ENCODE peak calls at places on chromosomes 16 and 17, in four cellular contexts. S, V, O and Z are unnamed samples.

GRCh38 chr17:1714488-1714979 is 4.4 kb upstream of the TLCD2 start:
- DNase-seq in S (peak; percentile 98), V (peak; percentile 97), O (peak; percentile 97), Z (peak; percentile 99)

GRCh38 chr17:11296994-11297393 is 56.0 kb downstream of the SHISA6 start:
- DNase-seq in S (no peak), V (no peak), O (no peak), Z (no peak)

GRCh38 chr17:41308251-41308917 is 725 bp downstream of the KRTAP16-1 start:
- DNase-seq in S (no peak), V (no peak), O (peak; percentile 70), Z (no peak)

GRCh38 chr16:11795887-11796226 is 1.2 kb downstream of the ZC3H7A start:
- DNase-seq in S (no peak), V (no peak), O (no peak), Z (no peak)

GRCh38 chr17:78873519-78874340 is 29.3 kb downstream of the CEP295NL start:
- DNase-seq in S (no peak), V (no peak), O (no peak), Z (peak; percentile 47)

GRCh38 chr16:64864232-64864803 is 257.5 kb downstream of the CDH11 start:
- DNase-seq in S (no peak), V (peak; percentile 23), O (no peak), Z (no peak)

GRCh38 chr17:39099686-39100293 is 51.6 kb downstream of the PLXDC1 start:
- DNase-seq in S (peak; percentile 80), V (no peak), O (peak; percentile 37), Z (peak; percentile 41)

GRCh38 chr17:73969956-73970355 is 233.5 kb upstream of the RPL38 start:
- DNase-seq in S (no peak), V (no peak), O (no peak), Z (peak; percentile 48)

GRCh38 chr16:7946142-7946541 is 613.5 kb downstream of the RBFOX1 start:
- DNase-seq in S (no peak), V (no peak), O (no peak), Z (no peak)

GRCh38 chr16:4937782-4938682 is 1.1 kb upstream of the PPL start:
- DNase-seq in S (no peak), V (no peak), O (no peak), Z (no peak)

GRCh38 chr16:66167564-66168291 is 198.8 kb upstream of the CDH5 start:
- DNase-seq in S (no peak), V (no peak), O (no peak), Z (no peak)

GRCh38 chr17:83109386-83109785 is 30.0 kb downstream of the METRNL start:
- DNase-seq in S (no peak), V (no peak), O (no peak), Z (no peak)
- TF ChIP-seq CTCF in S (no peak), V (no peak), O (no peak), Z (no peak)

DNA sequence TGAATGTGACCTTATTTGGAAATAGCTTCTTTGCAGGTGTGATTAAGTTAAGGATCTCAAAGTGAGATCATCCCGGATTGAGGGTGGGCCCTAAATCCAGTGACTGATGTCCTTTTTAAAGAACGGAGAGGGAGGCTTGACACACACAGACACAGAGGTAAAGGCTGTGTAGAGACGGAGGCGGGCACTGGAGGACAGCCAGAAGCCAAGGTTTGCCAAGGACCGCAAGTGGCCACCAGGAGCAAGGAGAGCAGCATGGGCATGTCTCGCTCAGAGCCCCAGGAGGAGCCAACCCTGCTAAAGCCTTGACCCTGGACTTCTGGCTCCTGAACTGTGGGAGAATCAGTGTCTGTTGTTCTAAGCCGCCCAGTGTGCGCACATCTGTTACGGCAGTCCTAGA is 15.4 kb downstream of the CNGB1 start:
- DNase-seq in S (no peak), V (no peak), O (peak; percentile 44), Z (no peak)
- TF ChIP-seq CTCF in S (no peak), V (no peak), O (no peak), Z (no peak)

GRCh38 chr17:80930335-80931040 is 61.2 kb upstream of the CHMP6 start:
- DNase-seq in S (no peak), V (no peak), O (no peak), Z (no peak)

GRCh38 chr17:80925668-80926067 is 66.0 kb upstream of the CHMP6 start:
- DNase-seq in S (no peak), V (no peak), O (no peak), Z (no peak)

GRCh38 chr17:80926601-80927250 is 64.9 kb upstream of the CHMP6 start:
- DNase-seq in S (no peak), V (no peak), O (no peak), Z (no peak)

GRCh38 chr17:80929449-80929848 is 62.2 kb upstream of the CHMP6 start:
- DNase-seq in S (no peak), V (no peak), O (no peak), Z (no peak)

DNA sequence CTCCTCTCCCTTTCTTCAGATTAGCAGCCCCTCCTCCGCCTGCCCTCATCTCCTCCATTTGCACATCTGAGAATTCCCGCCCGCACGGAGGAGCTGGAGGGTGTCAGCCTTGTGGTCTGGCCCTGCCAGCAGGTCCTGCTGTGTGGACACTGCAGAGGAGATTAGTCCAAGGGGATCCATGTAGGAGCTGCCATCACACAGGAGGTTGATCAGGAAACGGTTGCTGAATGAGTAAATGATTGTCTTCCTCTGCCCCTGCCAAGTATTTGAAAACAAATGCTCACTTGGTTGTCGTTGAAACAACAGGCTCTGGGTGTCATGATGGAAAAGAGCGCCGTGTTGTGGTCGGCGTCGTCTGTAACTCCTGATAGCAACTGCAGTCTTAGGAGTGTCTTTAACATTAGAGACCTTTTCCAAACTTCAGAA is 63.8 kb upstream of the CHMP6 start:
- DNase-seq in S (no peak), V (no peak), O (no peak), Z (no peak)
- TF ChIP-seq CTCF in S (peak; percentile 13), V (no peak), O (peak; percentile 23), Z (no peak)

GRCh38 chr17:37609170-37610040 is at the start of gene SYNRG:
- DNase-seq in S (peak; percentile 97), V (peak; percentile 89), O (peak; percentile 95), Z (peak; percentile 85)
- TF ChIP-seq CTCF in S (peak; percentile 46), V (peak; percentile 34), O (peak; percentile 16), Z (no peak)

GRCh38 chr17:67218385-67218950 is 26.5 kb downstream of the HELZ start:
- DNase-seq in S (no peak), V (no peak), O (no peak), Z (no peak)

GRCh38 chr17:67221062-67221998 is 23.7 kb downstream of the HELZ start:
- DNase-seq in S (no peak), V (no peak), O (no peak), Z (peak; percentile 51)

GRCh38 chr17:67216544-67217320 is 28.3 kb downstream of the HELZ start:
- DNase-seq in S (no peak), V (no peak), O (no peak), Z (no peak)

GRCh38 chr17:67215991-67216421 is 29.0 kb downstream of the HELZ start:
- DNase-seq in S (no peak), V (no peak), O (no peak), Z (no peak)

DNA sequence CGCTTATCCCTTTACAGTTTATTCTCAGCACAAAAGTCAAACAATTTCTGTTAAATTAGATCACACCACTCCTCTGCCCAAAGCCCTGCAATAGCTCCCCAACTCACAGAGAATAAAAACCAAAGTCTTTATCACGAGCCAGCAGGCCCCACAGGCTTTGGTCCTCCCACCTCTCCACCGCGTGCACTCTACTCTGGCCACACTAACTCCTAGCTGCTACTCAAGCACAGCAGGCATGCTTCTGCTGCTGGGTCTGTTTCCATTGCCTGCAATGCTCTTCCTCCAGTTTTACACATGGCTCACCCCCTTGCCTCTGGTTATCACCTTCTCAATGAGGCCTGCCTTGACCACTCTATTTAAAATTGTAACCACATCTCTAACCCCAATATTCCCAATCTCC is 27.6 kb downstream of the HELZ start:
- DNase-seq in S (no peak), V (no peak), O (no peak), Z (no peak)
- TF ChIP-seq CTCF in S (no peak), V (no peak), O (no peak), Z (no peak)

GRCh38 chr17:45048795-45049563 is 2.5 kb downstream of the DCAKD start:
- DNase-seq in S (no peak), V (no peak), O (no peak), Z (no peak)
- TF ChIP-seq CTCF in S (no peak), V (peak; percentile 16), O (no peak), Z (no peak)

DNA sequence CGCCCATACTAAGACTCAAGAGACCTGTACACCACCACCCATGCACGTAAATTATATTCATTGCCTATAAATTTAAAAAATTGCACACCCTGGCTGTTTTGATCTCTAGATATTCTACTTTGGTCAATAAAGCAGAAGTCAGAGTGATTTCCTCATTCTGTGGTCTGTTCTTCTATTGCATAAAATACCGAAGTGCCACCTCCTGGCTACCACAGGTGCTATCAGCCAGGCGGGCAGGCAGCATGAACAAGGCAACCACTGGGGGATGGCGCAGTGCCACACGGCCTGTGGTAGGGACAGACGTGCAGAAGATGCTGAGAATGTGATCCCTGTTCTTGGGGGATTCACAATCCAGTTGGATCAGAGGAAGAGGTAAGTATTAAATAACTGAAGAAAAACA is 122.3 kb downstream of the CDK5R1 start:
- DNase-seq in S (no peak), V (no peak), O (peak; percentile 57), Z (no peak)
- TF ChIP-seq CTCF in S (no peak), V (no peak), O (peak; percentile 40), Z (peak; percentile 45)

GRCh38 chr16:68082596-68083238 is 2.5 kb upstream of the NFATC3 start:
- DNase-seq in S (no peak), V (no peak), O (no peak), Z (no peak)

GRCh38 chr16:68084504-68085258 is 489 bp upstream of the NFATC3 start:
- DNase-seq in S (peak; percentile 88), V (no peak), O (peak; percentile 93), Z (peak; percentile 72)

GRCh38 chr16:68085259-68086071 is at the start of gene NFATC3:
- DNase-seq in S (peak; percentile 98), V (peak; percentile 92), O (peak; percentile 99), Z (peak; percentile 94)

GRCh38 chr16:68083239-68083781 is 1.9 kb upstream of the NFATC3 start:
- DNase-seq in S (no peak), V (no peak), O (no peak), Z (no peak)

DNA sequence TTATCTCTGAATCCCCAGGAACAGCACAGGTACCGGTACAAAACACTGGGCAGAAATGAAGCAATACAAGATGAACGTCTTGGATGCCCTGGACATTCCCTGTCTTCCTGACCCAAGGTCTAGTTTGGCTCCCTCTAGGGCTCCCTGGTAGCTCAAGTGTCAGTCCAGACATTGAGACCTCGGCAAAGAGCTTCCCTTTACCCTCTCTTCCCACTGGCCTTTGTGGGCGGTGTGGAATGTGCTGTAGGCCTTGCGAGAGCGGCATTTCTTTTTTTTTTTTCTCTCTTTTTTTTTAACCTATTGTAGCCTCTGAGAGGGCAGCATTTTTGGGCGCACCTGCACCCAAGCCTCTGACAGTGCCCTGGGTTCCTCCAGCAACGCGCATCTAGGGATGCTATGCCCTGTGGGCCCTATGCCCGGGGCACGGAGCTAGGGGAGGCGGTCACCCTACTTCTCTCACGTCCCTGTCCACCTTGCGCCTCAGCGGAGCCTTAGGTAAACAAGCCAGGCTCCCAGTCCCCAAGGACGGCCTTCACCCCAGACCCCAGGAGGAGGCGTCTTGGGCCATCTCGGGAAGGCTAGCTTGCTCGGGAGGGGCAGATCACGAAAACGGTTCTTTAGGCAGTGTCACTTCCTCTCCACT is 1.2 kb upstream of the NFATC3 start:
- DNase-seq in S (no peak), V (no peak), O (no peak), Z (no peak)
- TF ChIP-seq CTCF in S (no peak), V (no peak), O (no peak), Z (no peak)

GRCh38 chr17:64154321-64155089 is 24.6 kb upstream of the ERN1 start:
- DNase-seq in S (no peak), V (no peak), O (peak; percentile 30), Z (no peak)
- TF ChIP-seq CTCF in S (no peak), V (no peak), O (no peak), Z (no peak)